ENCODE peak calls at places on chromosomes 5 and 9, in five cellular contexts. T is transverse colon; E is CD8-positive, alpha-beta T cell; O is HCT116; D is mesenchymal stem cell. W is an unnamed sample.
A peak's percentile ranks its signal among the peaks of the same experiment; 100 is the strongest.

GRCh38 chr5:139760066-139761056 is 35.2 kb upstream of the PSD2 start:
- DNase-seq in T (no peak), D (no peak), E (no peak), O (no peak), W (peak; percentile 34)

GRCh38 chr9:99660191-99660636 is 161.5 kb upstream of the NR4A3 start:
- DNase-seq in T (no peak), E (no peak), O (no peak), D (no peak), W (no peak)

GRCh38 chr5:36507332-36507952 is 99.0 kb upstream of the SLC1A3 start:
- DNase-seq in E (peak; percentile 79), O (peak; percentile 48), D (peak; percentile 62), T (peak; percentile 77), W (peak; percentile 39)

GRCh38 chr9:84324811-84325210 is 15.7 kb downstream of the SLC28A3 start:
- DNase-seq in E (no peak), D (no peak), O (no peak), T (no peak), W (no peak)

GRCh38 chr9:83620841-83621636 is 1.9 kb upstream of the IDNK start:
- DNase-seq in T (peak; percentile 52), E (peak; percentile 60), O (peak; percentile 54), D (peak; percentile 62), W (no peak)

GRCh38 chr9:109320338-109320733 is 523 bp downstream of the EPB41L4B start:
- DNase-seq in E (no peak), D (no peak), T (peak; percentile 42), O (no peak), W (no peak)

GRCh38 chr9:101027733-101028345 is 688 bp upstream of the PLPPR1 start:
- DNase-seq in E (no peak), T (no peak), D (no peak), O (no peak), W (no peak)

GRCh38 chr9:112925058-112925641 is 34.5 kb upstream of the SLC46A2 start:
- DNase-seq in O (peak; percentile 39), T (no peak), D (peak; percentile 24), E (no peak), W (no peak)

GRCh38 chr5:67063791-67064190 is 132.8 kb downstream of the CD180 start:
- DNase-seq in E (no peak), O (no peak), T (no peak), D (peak; percentile 58), W (no peak)

GRCh38 chr9:38227061-38227540 is 158.1 kb upstream of the SHB start:
- DNase-seq in D (peak; percentile 88), E (peak; percentile 73), O (no peak), T (peak; percentile 21), W (peak; percentile 85)

GRCh38 chr9:95096381-95096780 is 221.1 kb downstream of the FANCC start:
- DNase-seq in E (no peak), T (no peak), D (no peak), O (no peak), W (no peak)
- H3K4me1 ChIP-seq in E (no peaks in the 10 kb centered on the region), T (peaks cover 31% of the 10 kb centered on the region), D (peaks cover 53% of the 10 kb centered on the region), O (peaks cover 20% of the 10 kb centered on the region), W (peaks cover 32% of the 10 kb centered on the region)

GRCh38 chr9:128910906-128911305 is 9.9 kb upstream of the PHYHD1 start:
- DNase-seq in O (no peak), T (no peak), D (no peak), E (no peak), W (no peak)
- H3K27ac ChIP-seq in O (no peak overlapping the region), T (peak overlapping the region; percentile 68), D (no peak overlapping the region), E (no peak overlapping the region), W (peak overlapping the region; percentile 82)

DNA sequence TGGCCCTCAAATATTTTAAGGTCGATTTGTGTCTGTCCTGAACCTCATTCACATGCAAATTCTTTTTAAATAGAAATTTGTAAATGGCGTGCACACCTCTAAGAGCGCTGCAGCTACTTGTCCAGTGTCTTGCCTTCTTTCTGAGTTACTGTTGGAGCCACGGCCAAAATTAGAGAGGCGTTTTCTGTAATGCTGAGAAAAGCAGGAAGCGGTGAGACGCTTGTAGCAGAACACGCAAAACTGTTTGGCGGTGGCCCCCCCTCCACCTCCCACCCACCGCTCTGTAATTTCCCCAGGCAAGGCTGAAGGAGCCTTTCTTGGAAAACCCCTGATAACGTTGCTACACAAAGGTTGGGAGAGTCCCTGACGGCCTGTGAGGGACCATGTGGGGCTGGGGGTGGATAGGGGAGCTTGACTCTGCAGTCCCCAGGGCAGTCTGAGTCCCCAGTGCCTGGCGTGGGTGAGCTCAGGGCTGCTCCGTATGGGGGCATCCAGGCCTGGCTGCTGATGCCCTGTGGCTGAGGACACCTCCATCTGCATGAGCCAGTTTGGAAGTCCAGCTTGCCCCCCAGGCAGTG is 96.5 kb downstream of the GADD45G start:
- DNase-seq in O (no peak), D (no peak), T (no peak), E (no peak), W (no peak)
- H3K4me1 ChIP-seq in O (no peaks in the 10 kb centered on the region), D (no peaks in the 10 kb centered on the region), T (no peaks in the 10 kb centered on the region), E (peaks cover 16% of the 10 kb centered on the region), W (no peaks in the 10 kb centered on the region)

DNA sequence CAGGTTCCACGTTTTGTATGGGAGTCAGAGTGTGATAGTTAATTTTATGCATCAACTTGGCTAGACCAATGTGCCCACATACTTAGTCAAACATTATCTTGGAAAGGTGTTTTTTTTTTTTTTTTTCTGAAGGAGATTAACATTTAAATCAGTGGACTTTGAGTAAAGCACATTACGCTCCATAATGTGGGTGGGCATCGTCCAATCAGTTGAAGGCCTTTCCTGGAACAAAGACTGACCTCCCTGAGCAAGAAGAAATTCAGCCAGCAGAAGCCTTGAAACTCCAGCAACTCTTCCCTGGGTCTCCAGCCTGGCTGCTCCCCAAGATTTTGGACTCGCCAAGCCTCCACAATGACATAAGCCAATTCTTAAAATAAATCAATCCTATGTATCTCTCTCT is 711.4 kb downstream of the MTRR start:
- DNase-seq in E (no peak), T (no peak), O (no peak), D (no peak), W (no peak)
- H3K27ac ChIP-seq in E (no peak overlapping the region), T (no peak overlapping the region), O (no peak overlapping the region), D (no peak overlapping the region), W (no peak overlapping the region)

DNA sequence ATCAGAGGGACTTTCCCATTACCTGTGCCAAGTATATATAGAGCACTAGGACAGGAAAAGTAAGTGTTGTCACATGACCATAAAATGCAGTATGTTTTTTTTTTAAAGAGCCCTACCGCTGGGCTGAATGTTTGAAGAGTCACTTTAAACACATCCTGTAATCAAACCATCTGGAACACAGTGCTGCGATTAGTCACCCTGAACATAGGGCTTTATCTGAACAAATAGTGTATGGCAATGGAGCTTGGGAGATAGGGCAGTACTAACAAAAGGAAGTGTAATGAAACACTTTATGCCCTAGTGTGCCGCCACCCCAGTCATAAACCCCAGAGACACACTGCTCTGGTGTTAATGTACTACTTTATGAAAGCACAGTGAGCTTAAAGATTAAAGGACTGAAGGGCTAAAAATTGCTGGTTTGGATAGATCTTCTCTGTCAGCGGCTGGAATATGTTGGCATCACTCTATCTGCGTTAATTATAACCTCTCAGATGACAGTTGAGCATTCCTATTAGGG is 90.4 kb downstream of the ZNF608 start:
- DNase-seq in E (no peak), O (peak; percentile 78), D (peak; percentile 94), T (peak; percentile 80), W (peak; percentile 95)
- H3K4me1 ChIP-seq in E (peaks cover 14% of the 10 kb centered on the region), O (peaks cover 80% of the 10 kb centered on the region), D (peaks cover 25% of the 10 kb centered on the region), T (peaks cover 74% of the 10 kb centered on the region), W (peaks cover 20% of the 10 kb centered on the region)

GRCh38 chr9:78383130-78383529 is 86.2 kb downstream of the PSAT1 start:
- DNase-seq in O (no peak), T (no peak), D (no peak), E (no peak), W (no peak)
- H3K27ac ChIP-seq in O (no peak overlapping the region), T (no peak overlapping the region), D (no peak overlapping the region), E (no peak overlapping the region), W (no peak overlapping the region)

W was measured in foreskin keratinocyte.